ENCODE peak calls at places on chromosomes 1 and 21, in five cellular contexts. A, E, T, D and Q are unnamed samples.

GRCh38 chr21:41012425-41012824 is 155.5 kb upstream of the BACE2 start:
- DNase-seq in E (no peak), T (no peak), A (no peak), D (no peak), Q (no peak)

GRCh38 chr1:214386747-214387146 is 105.8 kb downstream of the SMYD2 start:
- DNase-seq in A (no peak), T (no peak), D (no peak), E (no peak), Q (no peak)

GRCh38 chr1:119147626-119148180 is 7.2 kb upstream of the WARS2 start:
- DNase-seq in T (no peak), A (no peak), E (no peak), D (no peak), Q (no peak)

GRCh38 chr1:155125511-155125945 is 2.1 kb upstream of the EFNA1 start:
- DNase-seq in E (no peak), T (no peak), D (no peak), A (no peak), Q (no peak)

GRCh38 chr1:30523055-30524020 is 200.0 kb downstream of the MATN1 start:
- DNase-seq in T (no peak), D (no peak), A (no peak), E (no peak), Q (no peak)

GRCh38 chr1:198496216-198497143 is 44.0 kb downstream of the ATP6V1G3 start:
- DNase-seq in T (no peak), A (no peak), E (no peak), D (no peak), Q (no peak)

GRCh38 chr1:201826830-201827229 is 2.1 kb upstream of the IPO9 start:
- DNase-seq in E (no peak), A (no peak), T (no peak), D (no peak), Q (no peak)

GRCh38 chr1:208917281-208917680 is 666.2 kb upstream of the CAMK1G start:
- DNase-seq in T (no peak), D (no peak), E (no peak), A (no peak), Q (no peak)

GRCh38 chr1:173445656-173446055 is 31.5 kb upstream of the PRDX6 start:
- DNase-seq in E (no peak), A (no peak), D (no peak), T (no peak), Q (no peak)

GRCh38 chr1:90114521-90115141 is 119.7 kb downstream of the ZNF326 start:
- DNase-seq in T (no peak), A (peak; percentile 65), E (no peak), D (no peak), Q (no peak)

GRCh38 chr1:110308247-110308646 is 30.9 kb upstream of the RBM15 start:
- DNase-seq in A (no peak), D (no peak), E (no peak), T (no peak), Q (no peak)

GRCh38 chr1:157086299-157086698 is 13.3 kb downstream of the ETV3L start:
- DNase-seq in A (no peak), D (peak; percentile 12), T (no peak), E (no peak), Q (no peak)

GRCh38 chr1:36851087-36851486 is 183.2 kb downstream of the GRIK3 start:
- DNase-seq in D (no peak), T (no peak), A (no peak), E (no peak), Q (no peak)

GRCh38 chr21:45074818-45075605 is 632 bp downstream of the ADARB1 start:
- DNase-seq in A (no peak), D (no peak), T (no peak), E (no peak), Q (no peak)

GRCh38 chr1:29397256-29397590 is 160.9 kb downstream of the PTPRU start:
- DNase-seq in A (no peak), T (no peak), D (no peak), E (no peak), Q (no peak)

GRCh38 chr1:237241038-237241437 is 199.1 kb downstream of the RYR2 start:
- DNase-seq in A (no peak), T (no peak), D (no peak), E (no peak), Q (no peak)

GRCh38 chr21:33762798-33763572 is 120.7 kb downstream of the ITSN1 start:
- DNase-seq in E (no peak), A (no peak), D (no peak), T (no peak), Q (no peak)

GRCh38 chr1:150420560-150421265 is 56.8 kb downstream of the RPRD2 start:
- DNase-seq in E (no peak), T (no peak), D (no peak), A (no peak), Q (no peak)

GRCh38 chr21:42061866-42062542 is 9.1 kb upstream of the UMODL1 start:
- DNase-seq in A (no peak), D (no peak), T (peak; percentile 41), E (no peak), Q (no peak)

GRCh38 chr1:229347528-229347927 is 4.7 kb upstream of the CCSAP start:
- DNase-seq in D (no peak), T (no peak), A (no peak), E (no peak), Q (no peak)

GRCh38 chr1:213391445-213391844 is 340.4 kb downstream of the RPS6KC1 start:
- DNase-seq in E (no peak), A (no peak), T (no peak), D (no peak), Q (no peak)

GRCh38 chr1:211382182-211382713 is 55.6 kb downstream of the TRAF5 start:
- DNase-seq in E (no peak), D (no peak), A (no peak), T (no peak), Q (no peak)

GRCh38 chr1:226181996-226182714 is 4.4 kb downstream of the ACBD3 start:
- DNase-seq in E (no peak), A (peak; percentile 71), D (peak; percentile 54), T (peak; percentile 46), Q (no peak)

GRCh38 chr1:174818951-174819350 is 180.8 kb upstream of the CACYBP start:
- DNase-seq in A (no peak), T (no peak), D (no peak), E (no peak), Q (no peak)

GRCh38 chr1:51969038-51969705 is 21.3 kb downstream of the RAB3B start:
- DNase-seq in E (no peak), T (no peak), A (no peak), D (no peak), Q (no peak)

GRCh38 chr1:203569490-203570318 is 56.9 kb upstream of the ATP2B4 start:
- DNase-seq in D (no peak), E (no peak), A (no peak), T (no peak), Q (no peak)

GRCh38 chr1:211625040-211625439 is 46.1 kb upstream of the SLC30A1 start:
- DNase-seq in T (peak; percentile 49), A (no peak), E (peak; percentile 64), D (no peak), Q (no peak)

GRCh38 chr1:225866061-225866844 is 15.9 kb downstream of the TMEM63A start:
- DNase-seq in E (peak; percentile 82), A (no peak), T (no peak), D (no peak), Q (no peak)

GRCh38 chr1:42748461-42749410 is 8.7 kb upstream of the CLDN19 start:
- DNase-seq in T (no peak), E (no peak), D (no peak), A (no peak), Q (no peak)

GRCh38 chr1:200963076-200963475 is 60.4 kb downstream of the KIF21B start:
- DNase-seq in T (no peak), E (no peak), D (no peak), A (no peak), Q (no peak)

GRCh38 chr1:116571215-116571919 is 541 bp upstream of the CD58 start:
- DNase-seq in E (no peak), A (no peak), D (peak; percentile 27), T (no peak), Q (no peak)

GRCh38 chr1:179164494-179164893 is 65.0 kb downstream of the ABL2 start:
- DNase-seq in A (peak; percentile 39), D (no peak), T (no peak), E (no peak), Q (no peak)

GRCh38 chr1:56948403-56949023 is 17.3 kb downstream of the C8B start:
- DNase-seq in D (no peak), E (no peak), T (no peak), A (no peak), Q (no peak)

GRCh38 chr1:40743860-40744259 is 39.7 kb upstream of the KCNQ4 start:
- DNase-seq in A (no peak), T (no peak), D (no peak), E (no peak), Q (no peak)

GRCh38 chr1:40740992-40741736 is 42.4 kb upstream of the KCNQ4 start:
- DNase-seq in T (no peak), A (no peak), D (no peak), E (no peak), Q (no peak)

GRCh38 chr1:40742363-40743061 is 41.1 kb upstream of the KCNQ4 start:
- DNase-seq in D (no peak), T (no peak), E (no peak), A (no peak), Q (no peak)

GRCh38 chr1:40745180-40745579 is 38.4 kb upstream of the KCNQ4 start:
- DNase-seq in T (no peak), D (no peak), E (no peak), A (no peak), Q (no peak)

GRCh38 chr1:40743452-40743851 is 40.1 kb upstream of the KCNQ4 start:
- DNase-seq in E (no peak), A (no peak), D (no peak), T (no peak), Q (no peak)
- H3K4me1 ChIP-seq in E (peaks cover 9% of the 10 kb centered on the region), A (peaks cover 3% of the 10 kb centered on the region), D (no peaks in the 10 kb centered on the region), T (peaks cover 18% of the 10 kb centered on the region), Q (no peaks in the 10 kb centered on the region)

DNA sequence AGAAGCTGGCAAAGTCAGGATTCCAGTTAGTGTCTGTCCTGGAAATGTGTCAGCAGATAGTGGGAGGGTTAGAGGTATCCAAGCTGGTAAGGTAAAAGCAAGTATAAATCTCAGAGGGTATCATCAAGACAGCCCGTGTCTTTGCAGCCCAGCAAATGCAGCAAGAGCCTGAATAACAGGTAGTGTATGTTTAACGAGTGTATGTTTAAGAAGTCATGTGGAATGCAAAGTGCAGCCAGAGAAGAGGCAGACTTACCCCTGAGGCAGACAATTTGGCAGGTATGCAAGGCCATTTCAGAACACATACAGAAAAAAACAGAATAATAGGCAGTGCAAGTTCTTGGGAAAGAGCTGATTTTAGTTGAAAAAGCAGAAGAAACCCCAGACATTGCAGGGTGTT is 411.0 kb upstream of the NEGR1 start:
- DNase-seq in A (no peak), E (no peak), D (no peak), T (no peak), Q (no peak)
- H3K9me3 ChIP-seq in A (peaks cover 3% of the 10 kb centered on the region), E (no peaks in the 10 kb centered on the region), D (no peaks in the 10 kb centered on the region), T (no peaks in the 10 kb centered on the region), Q (no peaks in the 10 kb centered on the region)

DNA sequence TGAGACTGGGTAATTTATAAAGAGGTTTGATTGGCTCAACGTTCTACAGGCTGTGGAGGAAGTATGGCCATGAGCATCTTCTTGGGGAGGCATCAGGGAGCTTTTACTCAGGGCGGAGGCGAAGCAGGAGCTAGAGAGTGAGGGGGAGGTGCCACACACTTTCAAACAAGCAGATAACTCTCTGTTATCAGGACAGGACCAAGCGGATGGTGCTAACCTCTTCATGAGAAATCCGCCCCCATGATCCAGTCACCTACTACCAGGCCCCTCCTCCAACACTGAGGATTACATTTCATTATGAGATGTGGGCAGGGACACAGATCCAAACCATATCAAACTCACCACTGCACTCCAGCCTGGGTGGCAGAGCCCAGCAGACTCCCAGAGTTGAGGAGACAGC is 11.5 kb upstream of the LRRC47 start:
- DNase-seq in A (no peak), E (no peak), T (no peak), D (no peak), Q (no peak)
- H3K4me3 ChIP-seq in A (no peak overlapping the region), E (no peak overlapping the region), T (no peak overlapping the region), D (no peak overlapping the region), Q (no peak overlapping the region)

GRCh38 chr1:94806451-94806861 is 13.7 kb upstream of the SLC44A3 start:
- DNase-seq in T (no peak), E (no peak), D (no peak), A (no peak), Q (no peak)
- H3K4me1 ChIP-seq in T (peaks cover 51% of the 10 kb centered on the region), E (no peaks in the 10 kb centered on the region), D (peaks cover 7% of the 10 kb centered on the region), A (peaks cover 24% of the 10 kb centered on the region), Q (peaks cover 1% of the 10 kb centered on the region)